ENCODE peak calls at places on chromosomes 4 and X, in five cellular contexts. N, C, H, K and F are unnamed samples.

GRCh38 chr4:124121511-124121934 is 591.0 kb downstream of the ANKRD50 start:
- DNase-seq in N (no peak), C (no peak), H (no peak), K (no peak), F (no peak)

GRCh38 chrX:119503484-119503861 is 35.2 kb downstream of the SLC25A5 start:
- DNase-seq in N (peak), C (peak), H (peak), K (peak), F (peak)

GRCh38 chrX:110143454-110144210 is 140.7 kb downstream of the TMEM164 start:
- DNase-seq in N (no peak), C (no peak), H (no peak), K (peak), F (no peak)

GRCh38 chr4:149279790-149280189 is 535.9 kb downstream of the IQCM start:
- DNase-seq in N (no peak), C (no peak), H (no peak), K (no peak), F (no peak)

GRCh38 chr4:6217716-6218381 is 17.5 kb upstream of the JAKMIP1 start:
- DNase-seq in N (no peak), C (no peak), H (no peak), K (no peak), F (no peak)

GRCh38 chr4:177660223-177660622 is 218.0 kb upstream of the AGA start:
- DNase-seq in N (no peak), C (no peak), H (no peak), K (no peak), F (no peak)

GRCh38 chr4:147076179-147076578 is 130.5 kb upstream of the TTC29 start:
- DNase-seq in N (no peak), C (no peak), H (no peak), K (no peak), F (no peak)

GRCh38 chr4:138192113-138192512 is 50.0 kb downstream of the SLC7A11 start:
- DNase-seq in N (no peak), C (no peak), H (no peak), K (no peak), F (peak)

GRCh38 chr4:168864831-168865541 is 145.1 kb downstream of the CBR4 start:
- DNase-seq in N (no peak), C (no peak), H (no peak), K (no peak), F (no peak)

GRCh38 chrX:70436380-70436779 is 8.3 kb upstream of the DLG3 start:
- DNase-seq in N (no peak), C (no peak), H (no peak), K (no peak), F (no peak)

GRCh38 chr4:128810871-128811570 is 1.5 kb downstream of the JADE1 start:
- DNase-seq in N (peak), C (peak), H (peak), K (peak), F (peak)

GRCh38 chr4:170009291-170009690 is 16.9 kb downstream of the MFAP3L start:
- DNase-seq in N (no peak), C (no peak), H (no peak), K (no peak), F (no peak)

GRCh38 chr4:95156452-95156765 is 392.4 kb downstream of the UNC5C start:
- DNase-seq in N (no peak), C (no peak), H (no peak), K (no peak), F (no peak)

GRCh38 chr4:15325987-15326386 is 101.8 kb upstream of the C1QTNF7 start:
- DNase-seq in N (peak), C (no peak), H (no peak), K (no peak), F (no peak)

GRCh38 chrX:9746148-9746880 is 19.3 kb downstream of the GPR143 start:
- DNase-seq in N (no peak), C (no peak), H (no peak), K (no peak), F (no peak)

GRCh38 chrX:120559799-120560198 is 963 bp downstream of the CUL4B start:
- DNase-seq in N (no peak), C (peak), H (no peak), K (no peak), F (no peak)

GRCh38 chr4:153153339-153153851 is 50.8 kb upstream of the TRIM2 start:
- DNase-seq in N (peak), C (peak), H (peak), K (peak), F (peak)

GRCh38 chr4:101791189-101791572 is 651 bp downstream of the BANK1 start:
- DNase-seq in N (peak), C (peak), H (no peak), K (no peak), F (no peak)

GRCh38 chrX:99603076-99603814 is 806.8 kb downstream of the PCDH19 start:
- DNase-seq in N (no peak), C (no peak), H (no peak), K (no peak), F (no peak)

GRCh38 chrX:46251755-46252154 is 293.5 kb downstream of the ZNF674 start:
- DNase-seq in N (no peak), C (no peak), H (no peak), K (no peak), F (no peak)

GRCh38 chr4:19684079-19684478 is 567.6 kb upstream of the SLIT2 start:
- DNase-seq in N (no peak), C (no peak), H (no peak), K (no peak), F (no peak)

GRCh38 chr4:4296283-4296846 is 6.3 kb downstream of the ZBTB49 start:
- DNase-seq in N (no peak), C (no peak), H (peak), K (no peak), F (no peak)

GRCh38 chr4:172489896-172490295 is 676.7 kb downstream of the GALNTL6 start:
- DNase-seq in N (no peak), C (no peak), H (no peak), K (no peak), F (no peak)

GRCh38 chr4:86155766-86156165 is 204.1 kb downstream of the MAPK10 start:
- DNase-seq in N (no peak), C (no peak), H (no peak), K (no peak), F (no peak)

GRCh38 chr4:53479731-53480525 is 102.5 kb downstream of the FIP1L1 start:
- DNase-seq in N (no peak), C (no peak), H (no peak), K (no peak), F (no peak)

GRCh38 chr4:88857588-88857987 is 160.0 kb upstream of the NAP1L5 start:
- DNase-seq in N (no peak), C (no peak), H (no peak), K (no peak), F (no peak)

GRCh38 chrX:37291924-37292323 is 57.2 kb upstream of the PRRG1 start:
- DNase-seq in N (no peak), C (no peak), H (no peak), K (no peak), F (no peak)

GRCh38 chr4:2927016-2927695 is 36.0 kb downstream of the NOP14 start:
- DNase-seq in N (no peak), C (no peak), H (peak), K (peak), F (no peak)

GRCh38 chr4:125664091-125664767 is 349.5 kb downstream of the FAT4 start:
- DNase-seq in N (no peak), C (no peak), H (no peak), K (no peak), F (no peak)

GRCh38 chr4:108484187-108484586 is 136.2 kb upstream of the RPL34 start:
- DNase-seq in N (no peak), C (no peak), H (no peak), K (no peak), F (no peak)

GRCh38 chr4:110900206-110900769 is 277.4 kb upstream of the PITX2 start:
- DNase-seq in N (no peak), C (no peak), H (no peak), K (no peak), F (no peak)

GRCh38 chr4:158170691-158171455 is 2.0 kb downstream of the GASK1B start:
- DNase-seq in N (peak), C (peak), H (peak), K (peak), F (no peak)

GRCh38 chrX:85243761-85244410 is at the start of the genes SATL1 and ZNF711:
- DNase-seq in N (peak), C (peak), H (peak), K (peak), F (no peak)

GRCh38 chrX:31423575-31424284 is 351.9 kb upstream of the FTHL17 start:
- DNase-seq in N (peak), C (no peak), H (no peak), K (peak), F (no peak)

GRCh38 chr4:45550766-45551366 is 573.0 kb downstream of the GABRG1 start:
- DNase-seq in N (no peak), C (no peak), H (no peak), K (no peak), F (no peak)

GRCh38 chr4:77194989-77195388 is 38.0 kb downstream of the CCNG2 start:
- DNase-seq in N (no peak), C (no peak), H (no peak), K (no peak), F (no peak)

GRCh38 chrX:103687696-103688191 is 1.2 kb upstream of the MORF4L2 start:
- DNase-seq in N (peak), C (peak), H (peak), K (peak), F (peak)

GRCh38 chrX:103686199-103687072 is at the start of gene MORF4L2:
- DNase-seq in N (peak), C (peak), H (peak), K (peak), F (peak)

GRCh38 chrX:103685396-103685795 is 1.1 kb downstream of the MORF4L2 start:
- DNase-seq in N (no peak), C (no peak), H (no peak), K (no peak), F (no peak)

GRCh38 chrX:103688949-103689348 is 2.5 kb upstream of the MORF4L2 start:
- DNase-seq in N (no peak), C (no peak), H (no peak), K (no peak), F (no peak)

GRCh38 chrX:103687073-103687695 is 685 bp upstream of the MORF4L2 start:
- DNase-seq in N (peak), C (peak), H (peak), K (peak), F (peak)
- TF ChIP-seq POLR2A in N (no peak), C (peak), H (no peak), K (peak), F (peak)

GRCh38 chrX:19344661-19345060 is 934 bp downstream of the PDHA1 start:
- DNase-seq in N (no peak), C (no peak), H (no peak), K (no peak), F (no peak)

GRCh38 chrX:19344207-19344534 is 444 bp downstream of the PDHA1 start:
- DNase-seq in N (no peak), C (peak), H (no peak), K (no peak), F (no peak)

GRCh38 chrX:19342331-19342906 is 1.3 kb upstream of the PDHA1 start:
- DNase-seq in N (no peak), C (no peak), H (no peak), K (no peak), F (no peak)

GRCh38 chrX:19343085-19343461 is 654 bp upstream of the PDHA1 start:
- DNase-seq in N (no peak), C (no peak), H (no peak), K (no peak), F (no peak)

DNA sequence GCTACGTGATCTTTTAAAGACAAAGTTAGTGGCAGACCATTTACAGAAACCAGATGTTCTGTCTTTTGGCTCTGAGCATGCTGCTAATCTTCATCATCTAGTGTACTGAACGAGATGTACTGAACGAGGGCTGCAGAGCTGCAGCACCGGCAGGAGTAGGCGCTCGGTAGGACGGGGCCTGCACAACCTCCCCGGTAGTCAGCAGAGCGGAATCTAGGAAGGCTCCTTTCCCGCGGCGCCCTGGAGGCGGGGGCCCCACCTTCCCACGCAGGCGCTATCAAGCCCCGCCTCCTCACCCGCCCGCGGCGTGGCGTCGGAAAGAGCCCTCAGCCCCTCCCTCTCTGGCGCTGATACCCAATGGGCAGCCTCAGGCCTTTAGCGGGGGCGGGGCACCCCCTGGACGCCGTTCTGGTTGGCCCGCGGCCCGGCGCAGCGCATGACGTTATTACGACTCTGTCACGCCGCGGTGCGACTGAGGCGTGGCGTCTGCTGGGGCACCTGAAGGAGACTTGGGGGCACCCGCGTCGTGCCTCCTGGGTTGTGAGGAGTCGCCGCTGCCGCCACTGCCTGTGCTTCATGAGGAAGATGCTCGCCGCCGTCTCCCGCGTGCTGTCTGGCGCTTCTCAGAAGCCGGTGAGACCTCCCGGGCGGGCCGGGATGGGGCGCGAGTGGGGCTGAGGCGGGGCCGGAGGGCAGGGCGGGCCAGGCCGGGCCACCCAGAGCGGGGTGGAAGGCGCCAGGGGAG is at the start of gene PDHA1:
- DNase-seq in N (peak), C (peak), H (peak), K (peak), F (peak)
- TF ChIP-seq POLR2A in N (peak), C (peak), H (no peak), K (peak), F (peak)

DNA sequence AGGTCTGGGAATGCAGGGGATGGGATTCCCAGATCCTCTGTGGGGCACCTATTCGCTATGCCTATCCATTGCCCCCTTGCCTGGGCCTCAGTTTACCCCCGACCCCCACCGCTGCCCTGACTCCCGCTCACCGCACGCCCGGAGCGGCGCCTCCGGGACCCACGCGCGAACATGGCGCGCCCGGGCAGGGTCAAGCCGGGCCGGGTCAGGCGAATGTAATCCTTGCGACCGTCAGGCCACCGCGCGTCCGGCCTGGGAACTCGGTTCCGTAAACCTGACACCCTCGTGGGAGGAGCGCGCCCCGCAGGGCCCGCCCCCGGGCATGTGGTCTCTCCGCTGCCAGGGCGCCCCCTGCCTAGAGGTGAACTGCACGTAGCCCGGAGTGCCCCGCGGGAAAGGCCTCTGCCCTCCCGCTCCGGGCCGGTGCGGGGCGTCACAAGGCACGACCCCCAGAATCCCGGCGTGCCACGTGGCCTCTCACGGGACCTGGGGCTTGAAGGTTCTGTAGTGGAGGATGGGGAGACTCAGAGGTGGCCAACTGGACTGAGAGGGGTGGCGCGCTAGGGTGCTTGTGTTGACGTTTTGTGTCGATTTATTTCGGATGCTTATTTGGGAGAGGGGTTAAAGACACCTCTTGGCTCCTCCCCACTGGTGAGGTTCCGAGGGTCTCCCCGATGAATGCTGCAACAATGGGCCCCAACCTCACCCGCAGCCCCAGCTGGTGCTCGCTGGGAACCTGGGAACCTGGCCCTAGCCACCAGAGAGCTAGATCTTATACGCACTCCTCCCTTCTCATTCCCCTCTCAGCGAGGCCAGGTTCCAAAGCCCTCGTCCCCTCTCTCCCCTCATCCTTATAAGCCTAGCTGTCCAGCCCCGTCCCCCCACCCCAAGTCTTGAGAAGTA is at the start of gene PRICKLE3:
- DNase-seq in N (peak), C (peak), H (peak), K (peak), F (no peak)
- TF ChIP-seq POLR2A in N (peak), C (peak), H (no peak), K (peak), F (peak)

DNA sequence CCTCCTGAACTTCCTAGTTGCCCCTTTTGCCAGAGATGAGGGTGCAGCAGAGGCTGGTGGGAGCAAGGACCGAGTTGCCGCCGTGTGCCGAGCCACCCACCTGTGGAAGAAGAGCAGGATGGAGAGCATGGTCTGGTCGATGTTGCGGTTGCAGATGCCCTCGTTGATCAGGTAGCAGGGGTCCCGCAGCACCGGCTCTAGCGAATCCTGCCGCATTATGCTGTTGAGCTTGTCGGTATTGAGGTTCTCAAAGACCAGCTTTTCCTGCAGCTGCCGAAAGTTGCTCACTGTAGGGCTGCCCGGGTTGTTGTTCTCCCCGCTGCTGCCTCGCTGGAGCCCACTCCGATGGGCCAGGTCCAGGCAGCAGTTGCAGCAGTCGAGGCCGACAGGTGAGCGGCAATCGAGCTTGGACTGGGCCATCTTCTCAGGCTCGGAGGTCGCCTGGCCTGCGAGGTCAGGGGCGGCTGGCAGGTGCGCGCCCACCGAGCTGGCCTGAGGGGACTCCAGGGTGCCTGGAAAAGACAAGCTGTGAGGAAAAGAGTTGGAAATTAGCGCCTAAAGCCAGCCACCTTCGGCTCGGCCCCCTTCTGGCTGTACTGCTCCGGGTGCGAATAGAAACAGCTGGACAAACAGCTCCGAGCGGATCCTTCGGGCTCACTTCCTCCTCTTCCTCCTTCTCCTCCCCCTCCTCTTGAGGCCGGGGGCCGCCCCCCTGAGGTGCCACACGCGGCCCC is 420 bp downstream of the TSC22D3 start:
- DNase-seq in N (peak), C (no peak), H (no peak), K (no peak), F (no peak)
- TF ChIP-seq POLR2A in N (no peak), C (no peak), H (no peak), K (no peak), F (no peak)

GRCh38 chrX:48597353-48598264 is at the start of gene WDR13:
- DNase-seq in N (peak), C (peak), H (peak), K (peak), F (peak)
- TF ChIP-seq POLR2A in N (peak), C (peak), H (no peak), K (peak), F (peak)